ENCODE peak calls at places on chromosomes 11 and 22, in six cellular contexts. Q is GM23338, V is esophagus muscularis mucosa, D is GM12892, A is H1, O is HL-60. T is an unnamed sample.

GRCh38 chr11:12092714-12093113 is 17.7 kb upstream of the MICAL2 start:
- DNase-seq in Q (no peak), V (no peak), D (no peak), A (no peak), O (no peak), T (no peak)

GRCh38 chr11:118910309-118911112 is 15.2 kb downstream of the BCL9L start:
- DNase-seq in Q (peak; percentile 92), V (no peak), D (no peak), A (no peak), O (no peak), T (peak; percentile 89)

GRCh38 chr11:1943576-1943975 is 3.6 kb upstream of the MRPL23 start:
- DNase-seq in Q (peak; percentile 54), V (no peak), D (no peak), A (no peak), O (no peak), T (no peak)

GRCh38 chr22:49916851-49917250 is 1.4 kb downstream of the ALG12 start:
- DNase-seq in Q (no peak), V (no peak), D (no peak), A (no peak), O (no peak), T (no peak)

GRCh38 chr22:26409705-26410376 is 19.2 kb upstream of the ASPHD2 start:
- DNase-seq in Q (no peak), V (no peak), D (no peak), A (no peak), O (no peak), T (no peak)

GRCh38 chr11:133579165-133580031 is 47.1 kb upstream of the OPCML start:
- DNase-seq in Q (peak; percentile 69), V (peak; percentile 87), D (no peak), A (no peak), O (no peak), T (no peak)

GRCh38 chr11:121067453-121067852 is 33.6 kb upstream of the TECTA start:
- DNase-seq in Q (no peak), V (no peak), D (no peak), A (no peak), O (no peak), T (no peak)

GRCh38 chr11:2537010-2537695 is 92.3 kb downstream of the KCNQ1 start:
- DNase-seq in Q (no peak), V (no peak), D (no peak), A (no peak), O (no peak), T (no peak)

GRCh38 chr22:29456211-29456671 is 17.9 kb downstream of the RFPL1 start:
- DNase-seq in Q (peak; percentile 36), V (no peak), D (no peak), A (no peak), O (no peak), T (no peak)

GRCh38 chr11:63845911-63846310 is 7.0 kb downstream of the MARK2 start:
- DNase-seq in Q (no peak), V (no peak), D (no peak), A (no peak), O (no peak), T (no peak)

GRCh38 chr11:120785576-120785975 is 238.3 kb upstream of the TBCEL start:
- DNase-seq in Q (no peak), V (no peak), D (no peak), A (no peak), O (no peak), T (no peak)

GRCh38 chr11:105870521-105871113 is 151.4 kb downstream of the MSANTD4 start:
- DNase-seq in Q (no peak), V (no peak), D (no peak), A (no peak), O (no peak), T (no peak)

GRCh38 chr22:30557243-30557642 is 10.7 kb upstream of the SEC14L6 start:
- DNase-seq in Q (peak; percentile 57), V (no peak), D (no peak), A (no peak), O (no peak), T (no peak)

GRCh38 chr11:134691985-134692384 is 279.9 kb upstream of the B3GAT1 start:
- DNase-seq in Q (no peak), V (no peak), D (no peak), A (no peak), O (no peak), T (no peak)

GRCh38 chr11:34425863-34426262 is 12.9 kb upstream of the CAT start:
- DNase-seq in Q (no peak), V (no peak), D (no peak), A (no peak), O (peak; percentile 64), T (no peak)
- TF ChIP-seq POLR2AphosphoS5 in Q (no peak), V (no peak), D (no peak), A (no peak), O (no peak), T (no peak)

GRCh38 chr11:128500488-128500887 is 86.9 kb downstream of the ETS1 start:
- DNase-seq in Q (no peak), V (no peak), D (no peak), A (no peak), O (no peak), T (no peak)

GRCh38 chr11:128502736-128503135 is 84.6 kb downstream of the ETS1 start:
- DNase-seq in Q (no peak), V (no peak), D (no peak), A (no peak), O (no peak), T (no peak)

GRCh38 chr11:128503231-128503991 is 83.9 kb downstream of the ETS1 start:
- DNase-seq in Q (no peak), V (no peak), D (no peak), A (no peak), O (no peak), T (no peak)

GRCh38 chr11:128501008-128501407 is 86.3 kb downstream of the ETS1 start:
- DNase-seq in Q (no peak), V (no peak), D (no peak), A (no peak), O (no peak), T (no peak)

DNA sequence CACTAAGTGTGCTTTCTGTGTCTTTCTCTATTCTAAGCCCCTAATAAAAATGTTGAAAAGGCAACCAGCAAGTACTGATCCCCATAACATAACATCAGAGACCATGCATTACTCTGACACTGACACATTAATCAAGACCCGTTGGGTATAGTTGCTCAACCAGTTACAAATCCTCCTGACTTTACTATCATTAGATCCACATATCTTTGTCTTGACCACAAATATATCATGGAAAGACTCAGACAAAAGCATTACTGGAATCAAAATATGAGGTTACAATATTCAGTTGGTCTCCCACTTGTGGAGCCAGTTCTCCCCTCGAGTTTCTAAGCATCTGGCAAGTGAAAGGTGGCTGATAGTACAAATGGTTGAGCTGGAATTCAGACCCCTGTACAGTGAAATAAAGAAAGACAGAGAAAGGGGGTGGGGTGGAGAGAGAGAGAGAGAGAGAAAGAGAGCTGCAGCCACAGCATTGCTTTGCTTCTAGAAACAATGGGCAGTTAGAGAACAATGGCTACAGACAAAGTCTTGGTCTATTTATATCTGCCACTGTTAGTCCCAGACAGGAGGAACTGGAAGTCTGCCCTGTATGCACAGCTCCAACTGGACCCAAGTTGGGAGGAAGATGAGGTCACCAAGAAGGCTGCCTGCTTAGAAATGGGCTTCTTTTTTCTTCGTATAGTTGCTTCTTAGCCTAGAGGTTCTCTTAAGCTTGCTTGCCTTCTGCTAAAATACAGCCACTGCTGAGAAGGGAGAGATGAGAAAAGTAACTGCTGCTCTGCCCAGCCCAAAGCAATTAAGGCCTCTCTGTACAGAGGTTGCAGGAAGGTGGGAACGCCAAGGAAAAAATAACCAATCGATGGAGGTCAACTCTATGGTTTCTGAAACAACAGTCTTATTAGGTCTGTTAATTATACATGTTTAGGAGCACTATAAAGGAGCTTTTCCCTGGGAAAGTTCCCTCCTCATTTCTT is 85.5 kb downstream of the ETS1 start:
- DNase-seq in Q (no peak), V (no peak), D (no peak), A (no peak), O (no peak), T (no peak)
- TF ChIP-seq POLR2AphosphoS5 in Q (no peak), V (peak; percentile 64), D (no peak), A (no peak), O (no peak), T (no peak)

GRCh38 chr11:75141166-75141565 is 9.7 kb upstream of the SLCO2B1 start:
- DNase-seq in Q (no peak), V (no peak), D (no peak), A (no peak), O (no peak), T (no peak)

GRCh38 chr11:75144716-75145014 is 6.2 kb upstream of the SLCO2B1 start:
- DNase-seq in Q (no peak), V (no peak), D (no peak), A (no peak), O (no peak), T (no peak)

GRCh38 chr11:75143420-75143731 is 7.5 kb upstream of the SLCO2B1 start:
- DNase-seq in Q (no peak), V (no peak), D (no peak), A (no peak), O (no peak), T (no peak)

GRCh38 chr11:75140269-75141138 is 10.4 kb upstream of the SLCO2B1 start:
- DNase-seq in Q (peak; percentile 86), V (no peak), D (peak; percentile 61), A (peak; percentile 33), O (peak; percentile 32), T (no peak)

DNA sequence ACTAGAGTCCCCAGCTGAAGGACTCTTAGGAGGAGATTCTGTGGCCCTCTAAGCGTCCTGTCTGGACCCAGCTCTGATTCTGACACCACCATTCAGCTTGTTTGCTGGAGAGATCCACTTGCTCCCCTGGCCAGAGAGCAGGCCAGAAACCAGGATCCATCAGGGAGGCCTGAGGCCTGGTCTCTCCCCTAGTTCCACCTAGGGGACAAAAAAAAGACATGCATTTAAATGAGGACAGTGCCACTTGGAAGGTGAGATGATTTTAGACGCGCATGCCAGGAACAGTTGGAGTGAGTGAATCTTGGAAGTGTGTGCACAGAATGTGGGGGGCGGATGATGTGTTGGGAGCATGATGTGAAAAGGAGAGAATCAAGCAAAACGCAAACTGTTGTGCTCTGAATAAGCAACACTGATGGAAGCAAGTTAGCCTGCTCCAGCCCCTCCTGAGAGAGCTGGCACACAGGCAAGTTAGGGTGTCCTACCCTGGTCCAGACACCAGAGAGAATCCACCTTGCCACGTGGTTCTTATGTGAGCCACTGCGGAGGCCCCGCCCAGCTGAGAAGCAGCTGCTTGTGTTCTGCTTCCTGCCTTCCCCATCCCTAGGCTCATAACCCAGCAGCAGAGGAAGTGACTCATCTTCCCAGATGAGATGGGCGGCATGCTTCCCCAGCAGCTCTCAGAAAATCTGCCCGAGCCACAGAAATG is 8.0 kb upstream of the SLCO2B1 start:
- DNase-seq in Q (peak; percentile 54), V (peak; percentile 94), D (peak; percentile 46), A (peak; percentile 27), O (peak; percentile 91), T (no peak)
- TF ChIP-seq POLR2AphosphoS5 in Q (no peak), V (peak; percentile 67), D (no peak), A (no peak), O (peak; percentile 20), T (no peak)

DNA sequence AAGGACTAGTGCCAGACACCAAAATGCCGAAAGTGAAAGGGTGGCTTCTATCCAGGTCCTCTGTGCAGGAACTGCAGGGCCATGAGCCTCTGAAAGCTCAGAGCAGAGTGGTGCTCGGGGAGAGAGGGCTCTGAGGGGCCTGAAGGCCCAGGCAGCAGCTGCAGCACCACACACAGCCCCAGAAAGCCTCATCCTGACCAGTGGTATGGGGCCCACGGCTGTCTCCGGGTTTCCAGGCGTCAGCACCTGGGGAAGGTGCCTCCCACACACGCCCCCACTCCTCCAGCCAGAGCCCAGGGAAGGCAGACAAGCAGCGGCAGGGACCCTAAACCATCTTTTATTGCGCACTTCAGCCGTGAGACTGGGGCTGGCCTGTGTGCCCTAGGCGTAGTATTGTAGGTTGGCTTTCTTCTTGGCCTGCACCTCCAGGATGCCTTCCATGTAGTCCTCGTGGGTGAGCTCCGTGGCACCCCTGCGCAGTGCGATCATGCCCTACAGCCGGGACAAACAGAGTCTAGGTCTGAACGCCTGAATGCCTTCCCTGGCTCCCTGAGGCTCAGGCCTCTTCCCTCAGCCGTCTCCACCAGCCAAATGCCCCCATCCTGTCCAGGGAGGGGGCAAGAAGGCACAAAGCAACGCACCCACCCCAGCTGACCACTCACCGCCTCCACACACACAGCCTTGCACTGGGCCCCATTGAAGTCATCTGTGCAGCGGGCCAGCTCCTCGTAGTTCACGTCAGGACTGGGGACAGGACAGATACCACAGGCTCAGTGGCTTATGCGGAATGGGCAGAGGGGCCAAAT is 7.6 kb downstream of the PSMC3 start:
- DNase-seq in Q (no peak), V (no peak), D (no peak), A (no peak), O (no peak), T (no peak)
- TF ChIP-seq POLR2AphosphoS5 in Q (no peak), V (no peak), D (peak; percentile 38), A (peak; percentile 30), O (no peak), T (no peak)

T was measured in breast epithelium.